ENCODE peak calls at places on chromosomes 12 and 14, in seven cellular contexts. Z, T, K, Q, N, B and I are unnamed samples.

GRCh38 chr12:65368071-65368470 is 89.6 kb downstream of the MSRB3 start:
- DNase-seq in N (no peak), Z (no peak), B (no peak), T (no peak), K (no peak), Q (no peak), I (no peak)

GRCh38 chr12:116089080-116089479 is 188.4 kb downstream of the MED13L start:
- DNase-seq in T (no peak), N (no peak), B (no peak), Z (no peak), Q (no peak), K (no peak), I (no peak)

GRCh38 chr14:91835920-91836843 is 31.2 kb downstream of the TC2N start:
- DNase-seq in K (peak), B (peak), T (peak), N (peak), Z (peak), Q (peak), I (peak)

GRCh38 chr12:88870000-88870737 is 289.9 kb upstream of the KITLG start:
- DNase-seq in T (peak), Q (no peak), N (peak), Z (no peak), B (no peak), K (no peak), I (no peak)

GRCh38 chr12:61993734-61994345 is 266.4 kb upstream of the USP15 start:
- DNase-seq in N (peak), B (peak), Q (no peak), Z (no peak), K (no peak), T (peak), I (peak)

GRCh38 chr14:82796081-82796480 is 1262.4 kb upstream of the SEL1L start:
- DNase-seq in K (no peak), T (no peak), B (no peak), N (no peak), Z (no peak), Q (peak), I (no peak)

GRCh38 chr12:241266-241665 is 21.4 kb downstream of the SLC6A13 start:
- DNase-seq in B (no peak), Z (no peak), K (no peak), Q (no peak), N (no peak), T (no peak), I (no peak)

GRCh38 chr12:129549656-129550055 is 354.2 kb downstream of the TMEM132D start:
- DNase-seq in N (no peak), T (no peak), Q (no peak), K (no peak), B (no peak), Z (peak), I (no peak)

GRCh38 chr12:129607756-129608155 is 296.1 kb downstream of the TMEM132D start:
- DNase-seq in K (no peak), Z (no peak), Q (no peak), T (no peak), N (no peak), B (no peak), I (no peak)

GRCh38 chr12:57525615-57526383 is 3.2 kb downstream of the MBD6 start:
- DNase-seq in Q (no peak), T (no peak), N (no peak), K (no peak), Z (no peak), B (no peak), I (no peak)

GRCh38 chr14:22664261-22664660 is 20.1 kb upstream of the OR6J1 start:
- DNase-seq in Q (no peak), N (no peak), K (no peak), Z (no peak), T (no peak), B (no peak), I (no peak)

GRCh38 chr12:106919910-106920544 is 35.7 kb upstream of the TMEM263 start:
- DNase-seq in N (peak), K (no peak), Z (no peak), B (peak), Q (no peak), T (peak), I (no peak)

GRCh38 chr12:77388611-77389265 is 323.4 kb upstream of the E2F7 start:
- DNase-seq in Q (no peak), K (no peak), Z (no peak), N (no peak), T (no peak), B (no peak), I (no peak)

GRCh38 chr12:64088431-64089349 is 133.4 kb downstream of the KICS2 start:
- DNase-seq in Z (peak), N (peak), B (no peak), T (peak), K (no peak), Q (no peak), I (no peak)

GRCh38 chr12:75404231-75404630 is 13.3 kb downstream of the GLIPR1L2 start:
- DNase-seq in N (no peak), Q (no peak), T (no peak), K (no peak), B (no peak), Z (no peak), I (no peak)

GRCh38 chr12:53496752-53497032 is 2.6 kb downstream of the MAP3K12 start:
- DNase-seq in K (no peak), T (no peak), N (peak), Q (no peak), B (no peak), Z (no peak), I (no peak)

GRCh38 chr12:76633415-76633814 is 73.8 kb upstream of the OSBPL8 start:
- DNase-seq in Q (no peak), K (no peak), T (no peak), B (no peak), N (no peak), Z (no peak), I (no peak)

DNA sequence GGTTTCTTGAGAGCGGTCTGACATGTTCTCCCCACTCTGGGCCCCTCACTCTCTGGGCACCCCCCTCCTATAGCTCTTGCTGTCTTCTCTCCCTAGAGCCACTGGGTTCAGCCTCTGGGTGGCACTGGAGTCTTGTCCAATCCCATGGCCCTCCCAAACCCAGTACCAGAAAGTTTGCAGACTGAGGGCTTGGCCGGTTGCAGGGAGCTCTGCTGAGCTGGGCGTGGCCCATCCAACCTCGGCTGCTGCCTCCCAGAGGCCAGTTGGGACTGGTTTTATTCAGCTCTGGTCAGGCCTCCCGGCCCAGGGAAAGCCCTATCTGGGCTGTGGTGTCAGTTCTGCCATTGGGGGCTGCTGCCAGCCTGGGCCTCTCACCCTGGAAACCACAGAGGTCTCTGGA is 37.9 kb downstream of the ISCA2 start:
- DNase-seq in N (peak), K (no peak), Z (peak), Q (peak), T (peak), B (no peak), I (no peak)
- TF ChIP-seq CTCF in N (peak), K (no peak), Z (no peak), Q (peak), T (no peak), B (no peak), I (no peak)

DNA sequence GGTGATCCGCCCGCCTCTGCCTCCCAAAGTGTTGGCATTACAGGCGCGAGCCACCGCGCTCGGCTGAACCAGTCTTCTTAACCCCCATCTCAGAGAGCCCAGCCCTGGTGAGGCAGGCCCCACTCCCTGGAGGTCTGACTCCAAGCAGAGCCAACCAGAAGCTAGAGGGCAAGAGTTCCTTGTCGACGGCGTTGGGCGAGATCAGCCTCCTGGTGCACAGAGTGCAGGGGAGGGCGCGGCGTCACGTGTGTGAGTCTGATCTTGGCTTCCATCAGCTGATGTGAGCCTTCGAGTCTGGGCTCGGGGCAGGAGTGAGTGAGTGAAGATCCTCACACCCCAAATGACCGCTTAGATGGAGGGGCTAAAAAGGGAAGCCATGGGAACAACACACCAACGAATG is 28.8 kb upstream of the ADGRD1 start:
- DNase-seq in B (no peak), Q (no peak), Z (no peak), N (no peak), T (no peak), K (no peak), I (no peak)
- TF ChIP-seq CTCF in B (no peak), Q (no peak), Z (no peak), N (no peak), T (no peak), K (no peak), I (no peak)

GRCh38 chr12:70577283-70577634 is 60.0 kb downstream of the PTPRB start:
- DNase-seq in K (no peak), B (no peak), N (no peak), T (no peak), Q (no peak), Z (no peak), I (no peak)
- TF ChIP-seq CTCF in K (no peak), B (no peak), N (no peak), T (no peak), Q (no peak), Z (no peak), I (no peak)

GRCh38 chr14:29085546-29085945 is 319.0 kb downstream of the FOXG1 start:
- DNase-seq in K (no peak), N (peak), B (no peak), Z (no peak), Q (no peak), T (no peak), I (no peak)
- TF ChIP-seq CTCF in K (no peak), N (peak), B (peak), Z (no peak), Q (peak), T (no peak), I (no peak)

DNA sequence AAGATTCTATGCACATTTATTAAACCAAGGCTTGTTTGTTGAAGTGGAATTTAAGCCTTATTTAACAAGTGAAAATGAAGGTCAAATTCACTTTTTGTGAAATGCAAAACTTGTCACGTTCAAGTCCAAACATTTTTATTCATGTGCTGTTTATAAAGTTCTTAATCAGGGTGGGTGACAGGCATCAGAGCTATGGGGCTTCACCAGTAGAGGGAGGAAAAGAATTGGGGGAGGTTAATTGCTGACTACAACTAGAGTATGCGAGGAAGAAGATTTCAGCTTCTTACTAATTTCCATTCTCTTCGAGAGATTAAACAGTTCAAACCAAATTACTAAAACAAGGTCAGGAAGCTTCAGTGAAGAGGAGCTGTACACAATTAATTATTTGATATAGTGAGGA is 9.7 kb downstream of the MOK start:
- DNase-seq in T (no peak), N (peak), B (no peak), Z (no peak), Q (no peak), K (no peak), I (no peak)
- TF ChIP-seq CTCF in T (no peak), N (peak), B (no peak), Z (no peak), Q (peak), K (no peak), I (no peak)

GRCh38 chr12:120235369-120236123 is 30.0 kb downstream of the PXN start:
- DNase-seq in Q (no peak), B (peak), K (no peak), N (no peak), T (no peak), Z (no peak), I (no peak)
- TF ChIP-seq CTCF in Q (peak), B (peak), K (no peak), N (peak), T (peak), Z (no peak), I (no peak)

DNA sequence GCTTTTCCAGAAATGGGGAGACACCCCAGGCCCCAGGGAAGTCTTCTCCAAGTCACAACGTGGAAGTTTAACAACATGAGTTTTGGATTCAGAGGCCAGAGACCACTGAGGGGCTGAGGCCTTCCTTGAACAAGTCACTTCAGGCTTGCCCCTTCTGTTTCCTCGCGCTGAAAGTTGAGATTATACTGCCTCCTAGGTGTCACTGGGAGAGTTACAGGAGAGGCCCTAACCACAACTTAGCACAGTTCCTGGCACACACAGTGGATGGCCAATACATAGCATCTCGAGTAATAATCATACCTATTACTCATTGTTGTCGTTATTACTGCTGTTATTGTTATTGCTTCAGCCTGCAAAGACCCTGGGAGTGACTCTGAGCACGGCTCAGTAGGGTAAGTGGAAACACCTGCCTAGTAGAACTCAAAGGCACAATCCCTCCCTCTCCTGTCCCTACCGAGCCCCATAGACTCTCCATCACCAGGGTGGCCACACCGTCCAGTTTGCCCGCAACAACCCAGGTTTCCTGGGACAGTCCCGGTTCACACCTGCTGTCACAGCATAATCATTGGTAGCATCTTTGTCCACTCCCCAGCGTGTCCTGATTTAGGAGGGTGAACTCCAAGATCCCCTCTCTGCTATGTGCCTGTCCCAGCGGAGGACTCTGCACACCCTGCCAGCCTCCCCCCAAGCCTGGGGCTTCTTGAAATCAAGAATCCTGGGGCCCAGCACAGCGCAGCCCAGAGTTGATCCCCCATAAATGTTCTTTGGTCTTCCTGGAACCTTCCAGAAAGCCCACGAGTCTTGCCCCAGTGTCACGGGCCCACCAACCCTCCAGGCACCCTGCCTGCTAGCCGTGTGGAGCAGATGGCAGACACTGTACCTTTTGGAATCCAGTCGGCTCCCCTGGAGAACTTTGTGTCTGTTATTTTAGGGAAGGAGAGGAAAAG is 85.0 kb downstream of the SYNE3 start:
- DNase-seq in N (peak), Q (peak), T (peak), B (no peak), Z (no peak), K (peak), I (no peak)
- TF ChIP-seq CTCF in N (peak), Q (peak), T (peak), B (peak), Z (no peak), K (peak), I (peak)

DNA sequence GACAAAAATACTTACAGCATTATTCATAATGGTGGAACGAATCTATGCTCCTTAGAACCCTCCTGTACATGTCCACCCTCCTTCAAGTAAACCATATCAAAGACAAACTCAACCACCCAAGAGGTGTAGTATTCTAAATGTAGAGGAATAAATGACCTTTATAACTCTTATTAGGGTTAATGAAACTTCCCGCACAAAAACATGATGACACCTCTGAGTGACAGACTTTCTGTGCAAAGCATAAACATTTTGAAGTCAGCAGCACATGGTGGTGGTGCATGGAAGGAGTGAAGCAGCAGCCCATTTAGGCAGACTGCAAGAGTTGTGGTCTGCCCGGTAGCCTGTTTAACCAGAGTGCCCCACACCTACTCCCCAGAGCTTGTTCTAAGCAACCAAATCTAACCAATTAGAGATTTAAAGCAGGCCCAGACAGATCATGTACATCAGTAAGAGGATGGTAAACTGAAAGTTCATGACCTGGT is 615 bp upstream of the ASB8 start:
- DNase-seq in N (no peak), Q (no peak), T (peak), B (no peak), Z (no peak), K (no peak), I (no peak)
- TF ChIP-seq CTCF in N (no peak), Q (no peak), T (no peak), B (no peak), Z (no peak), K (no peak), I (no peak)